ENCODE peak calls at places on chromosomes 5 and 9, in nine cellular contexts. One of them, this sample, is unnamed.

GRCh38 chr5:40291338-40291737 is 388.4 kb upstream of the PTGER4 start:
- DNase-seq in spleen: no peak
- DNase-seq in IMR-90: peak
- DNase-seq in vagina: no peak
- DNase-seq in sigmoid colon: no peak
- DNase-seq in erythroblast: no peak
- DNase-seq in GM12891: no peak
- DNase-seq in tibial nerve: no peak
- DNase-seq in right lobe of liver: no peak
- DNase-seq in this sample: no peak

GRCh38 chr5:176906796-176907195 is 7.7 kb upstream of the HK3 start:
- DNase-seq in spleen: no peak
- DNase-seq in IMR-90: no peak
- DNase-seq in vagina: no peak
- DNase-seq in sigmoid colon: no peak
- DNase-seq in erythroblast: no peak
- DNase-seq in GM12891: no peak
- DNase-seq in tibial nerve: no peak
- DNase-seq in right lobe of liver: no peak
- DNase-seq in this sample: no peak

GRCh38 chr5:116573279-116573616 is 1.4 kb downstream of the SEMA6A start:
- DNase-seq in spleen: peak
- DNase-seq in IMR-90: no peak
- DNase-seq in vagina: no peak
- DNase-seq in sigmoid colon: peak
- DNase-seq in erythroblast: peak
- DNase-seq in GM12891: peak
- DNase-seq in tibial nerve: no peak
- DNase-seq in right lobe of liver: peak
- DNase-seq in this sample: peak

GRCh38 chr5:74798977-74799911 is 32.2 kb downstream of the NSA2 start:
- DNase-seq in spleen: no peak
- DNase-seq in IMR-90: peak
- DNase-seq in vagina: no peak
- DNase-seq in sigmoid colon: no peak
- DNase-seq in erythroblast: no peak
- DNase-seq in GM12891: no peak
- DNase-seq in tibial nerve: no peak
- DNase-seq in right lobe of liver: no peak
- DNase-seq in this sample: no peak

GRCh38 chr5:168974081-168974480 is 326.9 kb downstream of the SLIT3 start:
- DNase-seq in spleen: no peak
- DNase-seq in IMR-90: no peak
- DNase-seq in vagina: no peak
- DNase-seq in sigmoid colon: no peak
- DNase-seq in erythroblast: no peak
- DNase-seq in GM12891: no peak
- DNase-seq in tibial nerve: no peak
- DNase-seq in right lobe of liver: no peak
- DNase-seq in this sample: no peak

GRCh38 chr5:88677943-88678779 is 204.8 kb downstream of the MEF2C start:
- DNase-seq in spleen: no peak
- DNase-seq in IMR-90: no peak
- DNase-seq in vagina: no peak
- DNase-seq in sigmoid colon: no peak
- DNase-seq in erythroblast: no peak
- DNase-seq in GM12891: no peak
- DNase-seq in tibial nerve: no peak
- DNase-seq in right lobe of liver: no peak
- DNase-seq in this sample: no peak

GRCh38 chr5:129460951-129461815 is 1.1 kb downstream of the ADAMTS19 start:
- DNase-seq in spleen: peak
- DNase-seq in IMR-90: no peak
- DNase-seq in vagina: no peak
- DNase-seq in sigmoid colon: peak
- DNase-seq in erythroblast: peak
- DNase-seq in GM12891: peak
- DNase-seq in tibial nerve: no peak
- DNase-seq in right lobe of liver: no peak
- DNase-seq in this sample: peak

GRCh38 chr5:157463081-157463480 is 3.1 kb downstream of the NIPAL4 start:
- DNase-seq in spleen: no peak
- DNase-seq in IMR-90: no peak
- DNase-seq in vagina: no peak
- DNase-seq in sigmoid colon: no peak
- DNase-seq in erythroblast: no peak
- DNase-seq in GM12891: no peak
- DNase-seq in tibial nerve: no peak
- DNase-seq in right lobe of liver: no peak
- DNase-seq in this sample: no peak

GRCh38 chr5:43683884-43684471 is 81.0 kb downstream of the NNT start:
- DNase-seq in spleen: no peak
- DNase-seq in IMR-90: no peak
- DNase-seq in vagina: no peak
- DNase-seq in sigmoid colon: no peak
- DNase-seq in erythroblast: no peak
- DNase-seq in GM12891: no peak
- DNase-seq in tibial nerve: peak
- DNase-seq in right lobe of liver: no peak
- DNase-seq in this sample: no peak

GRCh38 chr9:18437315-18438200 is 36.4 kb upstream of the ADAMTSL1 start:
- DNase-seq in spleen: peak
- DNase-seq in IMR-90: peak
- DNase-seq in vagina: no peak
- DNase-seq in sigmoid colon: peak
- DNase-seq in erythroblast: no peak
- DNase-seq in GM12891: no peak
- DNase-seq in tibial nerve: no peak
- DNase-seq in right lobe of liver: peak
- DNase-seq in this sample: peak

GRCh38 chr5:38468202-38468656 is 88.2 kb downstream of the LIFR start:
- DNase-seq in spleen: no peak
- DNase-seq in IMR-90: peak
- DNase-seq in vagina: no peak
- DNase-seq in sigmoid colon: peak
- DNase-seq in erythroblast: no peak
- DNase-seq in GM12891: no peak
- DNase-seq in tibial nerve: peak
- DNase-seq in right lobe of liver: no peak
- DNase-seq in this sample: no peak
- TF ChIP-seq POLR2A in spleen: no peak
- TF ChIP-seq POLR2A in IMR-90: no peak
- TF ChIP-seq POLR2A in vagina: no peak
- TF ChIP-seq POLR2A in sigmoid colon: no peak
- TF ChIP-seq POLR2A in erythroblast: no peak
- TF ChIP-seq POLR2A in GM12891: no peak
- TF ChIP-seq POLR2A in tibial nerve: no peak
- TF ChIP-seq POLR2A in right lobe of liver: no peak
- TF ChIP-seq POLR2A in this sample: no peak

GRCh38 chr5:14581891-14582796 is 552 bp downstream of the OTULINL start:
- DNase-seq in spleen: peak
- DNase-seq in IMR-90: no peak
- DNase-seq in vagina: no peak
- DNase-seq in sigmoid colon: peak
- DNase-seq in erythroblast: peak
- DNase-seq in GM12891: peak
- DNase-seq in tibial nerve: no peak
- DNase-seq in right lobe of liver: peak
- DNase-seq in this sample: peak
- TF ChIP-seq POLR2A in spleen: no peak
- TF ChIP-seq POLR2A in IMR-90: no peak
- TF ChIP-seq POLR2A in vagina: no peak
- TF ChIP-seq POLR2A in sigmoid colon: no peak
- TF ChIP-seq POLR2A in erythroblast: no peak
- TF ChIP-seq POLR2A in GM12891: no peak
- TF ChIP-seq POLR2A in tibial nerve: no peak
- TF ChIP-seq POLR2A in right lobe of liver: no peak
- TF ChIP-seq POLR2A in this sample: no peak

GRCh38 chr9:115759411-115759810 is 394.2 kb upstream of the PAPPA start:
- DNase-seq in spleen: no peak
- DNase-seq in IMR-90: no peak
- DNase-seq in vagina: no peak
- DNase-seq in sigmoid colon: no peak
- DNase-seq in erythroblast: no peak
- DNase-seq in GM12891: no peak
- DNase-seq in tibial nerve: no peak
- DNase-seq in right lobe of liver: no peak
- DNase-seq in this sample: no peak
- TF ChIP-seq POLR2A in spleen: no peak
- TF ChIP-seq POLR2A in IMR-90: no peak
- TF ChIP-seq POLR2A in vagina: no peak
- TF ChIP-seq POLR2A in sigmoid colon: no peak
- TF ChIP-seq POLR2A in erythroblast: no peak
- TF ChIP-seq POLR2A in GM12891: no peak
- TF ChIP-seq POLR2A in tibial nerve: no peak
- TF ChIP-seq POLR2A in right lobe of liver: no peak
- TF ChIP-seq POLR2A in this sample: no peak

DNA sequence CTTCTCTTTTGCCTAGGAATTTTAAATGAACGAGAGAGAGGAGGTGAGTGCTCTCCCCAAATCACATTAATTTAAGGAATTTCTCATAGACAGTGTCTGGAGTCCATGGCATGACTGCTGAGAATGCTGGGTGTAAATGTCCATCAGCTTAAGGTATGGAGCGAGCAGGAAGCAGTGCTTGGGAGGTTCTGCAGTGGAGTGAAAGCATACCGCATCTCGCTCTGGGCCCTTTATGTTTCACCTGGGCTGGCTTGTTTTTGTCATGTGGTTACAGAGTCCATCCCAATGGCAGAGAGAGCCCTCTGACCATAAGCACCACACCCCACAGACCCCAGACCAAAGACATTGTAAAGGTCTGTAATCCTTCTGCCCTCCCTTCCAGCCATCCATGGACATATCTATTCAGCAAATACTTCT is 20.6 kb upstream of the TNFAIP8 start:
- DNase-seq in spleen: no peak
- DNase-seq in IMR-90: no peak
- DNase-seq in vagina: no peak
- DNase-seq in sigmoid colon: no peak
- DNase-seq in erythroblast: no peak
- DNase-seq in GM12891: no peak
- DNase-seq in tibial nerve: no peak
- DNase-seq in right lobe of liver: no peak
- DNase-seq in this sample: no peak
- TF ChIP-seq POLR2A in spleen: no peak
- TF ChIP-seq POLR2A in IMR-90: no peak
- TF ChIP-seq POLR2A in vagina: no peak
- TF ChIP-seq POLR2A in sigmoid colon: no peak
- TF ChIP-seq POLR2A in erythroblast: no peak
- TF ChIP-seq POLR2A in GM12891: no peak
- TF ChIP-seq POLR2A in tibial nerve: no peak
- TF ChIP-seq POLR2A in right lobe of liver: no peak
- TF ChIP-seq POLR2A in this sample: no peak

GRCh38 chr5:139684881-139685749 is 37.0 kb downstream of the CXXC5 start:
- DNase-seq in spleen: no peak
- DNase-seq in IMR-90: no peak
- DNase-seq in vagina: no peak
- DNase-seq in sigmoid colon: no peak
- DNase-seq in erythroblast: no peak
- DNase-seq in GM12891: no peak
- DNase-seq in tibial nerve: no peak
- DNase-seq in right lobe of liver: peak
- DNase-seq in this sample: no peak
- TF ChIP-seq POLR2A in spleen: no peak
- TF ChIP-seq POLR2A in IMR-90: no peak
- TF ChIP-seq POLR2A in vagina: no peak
- TF ChIP-seq POLR2A in sigmoid colon: no peak
- TF ChIP-seq POLR2A in erythroblast: no peak
- TF ChIP-seq POLR2A in GM12891: no peak
- TF ChIP-seq POLR2A in tibial nerve: no peak
- TF ChIP-seq POLR2A in right lobe of liver: no peak
- TF ChIP-seq POLR2A in this sample: no peak